ENCODE peak calls at places on chromosome 17, in six cellular contexts. One of them, this sample, is unnamed.

GRCh38 chr17:28717578-28718316 is at the start of gene RAB34:
- DNase-seq in NCI-H2171 treated with DMSO at 0.1 percent for 48 hours: peak
- DNase-seq in globus pallidus: no peak
- DNase-seq in ascending aorta: peak
- DNase-seq in stimulated activated CD4-positive, alpha-beta T cell treated with anti-CD3 and anti-CD28 coated beads, Interleukin-1b, Interleukin-23, amount 100 ng/mL, for 1 hour: no peak
- DNase-seq in bronchial epithelial cell: peak
- DNase-seq in this sample: peak

GRCh38 chr17:4448197-4448980 is 14.6 kb downstream of the SPNS3 start:
- DNase-seq in stimulated activated CD4-positive, alpha-beta T cell treated with anti-CD3 and anti-CD28 coated beads, Interleukin-1b, Interleukin-23, amount 100 ng/mL, for 1 hour: no peak
- DNase-seq in ascending aorta: no peak
- DNase-seq in bronchial epithelial cell: peak
- DNase-seq in globus pallidus: no peak
- DNase-seq in NCI-H2171 treated with DMSO at 0.1 percent for 48 hours: no peak
- DNase-seq in this sample: no peak

GRCh38 chr17:68134046-68134637 is 98.6 kb downstream of the KPNA2 start:
- DNase-seq in globus pallidus: no peak
- DNase-seq in ascending aorta: no peak
- DNase-seq in bronchial epithelial cell: no peak
- DNase-seq in NCI-H2171 treated with DMSO at 0.1 percent for 48 hours: no peak
- DNase-seq in stimulated activated CD4-positive, alpha-beta T cell treated with anti-CD3 and anti-CD28 coated beads, Interleukin-1b, Interleukin-23, amount 100 ng/mL, for 1 hour: no peak
- DNase-seq in this sample: no peak

GRCh38 chr17:34307110-34307509 is 12.1 kb upstream of the CCL8 start:
- DNase-seq in NCI-H2171 treated with DMSO at 0.1 percent for 48 hours: no peak
- DNase-seq in ascending aorta: no peak
- DNase-seq in globus pallidus: no peak
- DNase-seq in stimulated activated CD4-positive, alpha-beta T cell treated with anti-CD3 and anti-CD28 coated beads, Interleukin-1b, Interleukin-23, amount 100 ng/mL, for 1 hour: no peak
- DNase-seq in bronchial epithelial cell: no peak
- DNase-seq in this sample: no peak

GRCh38 chr17:44005865-44006580 is 1.6 kb downstream of the NAGS start:
- DNase-seq in bronchial epithelial cell: peak
- DNase-seq in globus pallidus: no peak
- DNase-seq in stimulated activated CD4-positive, alpha-beta T cell treated with anti-CD3 and anti-CD28 coated beads, Interleukin-1b, Interleukin-23, amount 100 ng/mL, for 1 hour: no peak
- DNase-seq in NCI-H2171 treated with DMSO at 0.1 percent for 48 hours: no peak
- DNase-seq in ascending aorta: no peak
- DNase-seq in this sample: no peak

GRCh38 chr17:75658237-75658636 is 8.7 kb downstream of the RECQL5 start:
- DNase-seq in stimulated activated CD4-positive, alpha-beta T cell treated with anti-CD3 and anti-CD28 coated beads, Interleukin-1b, Interleukin-23, amount 100 ng/mL, for 1 hour: no peak
- DNase-seq in ascending aorta: no peak
- DNase-seq in bronchial epithelial cell: no peak
- DNase-seq in globus pallidus: no peak
- DNase-seq in NCI-H2171 treated with DMSO at 0.1 percent for 48 hours: no peak
- DNase-seq in this sample: no peak

GRCh38 chr17:44988256-44988942 is 20.3 kb upstream of the C1QL1 start:
- DNase-seq in globus pallidus: no peak
- DNase-seq in ascending aorta: no peak
- DNase-seq in NCI-H2171 treated with DMSO at 0.1 percent for 48 hours: no peak
- DNase-seq in bronchial epithelial cell: no peak
- DNase-seq in stimulated activated CD4-positive, alpha-beta T cell treated with anti-CD3 and anti-CD28 coated beads, Interleukin-1b, Interleukin-23, amount 100 ng/mL, for 1 hour: no peak
- DNase-seq in this sample: no peak

GRCh38 chr17:63178530-63178929 is 212.5 kb downstream of the TANC2 start:
- DNase-seq in NCI-H2171 treated with DMSO at 0.1 percent for 48 hours: no peak
- DNase-seq in stimulated activated CD4-positive, alpha-beta T cell treated with anti-CD3 and anti-CD28 coated beads, Interleukin-1b, Interleukin-23, amount 100 ng/mL, for 1 hour: no peak
- DNase-seq in ascending aorta: no peak
- DNase-seq in bronchial epithelial cell: no peak
- DNase-seq in globus pallidus: no peak
- DNase-seq in this sample: no peak

This sample was measured in brain pericyte.